ENCODE peak calls at places on chromosomes 3 and 15, in seven cellular contexts. A is D341Med, R is left ventricle myocardium superior, L is GM06990, E is GDM1, V is NCI-H1092 treated with DMSO at 0.1 percent for 48 hours, Q is islet precursor cell. I is an unnamed sample.

GRCh38 chr15:81155375-81156218 is 21.5 kb downstream of the CFAP161 start:
- DNase-seq in A (peak), R (no peak), L (no peak), E (no peak), V (peak), Q (no peak), I (peak)

GRCh38 chr15:89457086-89457485 is 39.3 kb downstream of the RHCG start:
- DNase-seq in A (peak), R (no peak), L (no peak), E (no peak), V (no peak), Q (no peak), I (no peak)

GRCh38 chr15:39801641-39802309 is 19.1 kb upstream of the FSIP1 start:
- DNase-seq in A (peak), R (no peak), L (no peak), E (no peak), V (peak), Q (no peak), I (peak)

GRCh38 chr3:13277860-13278531 is 142.1 kb downstream of the NUP210 start:
- DNase-seq in A (no peak), R (no peak), L (no peak), E (peak), V (no peak), Q (peak), I (no peak)

GRCh38 chr15:66472176-66472999 is 25.2 kb downstream of the SNAPC5 start:
- DNase-seq in A (no peak), R (no peak), L (peak), E (no peak), V (no peak), Q (peak), I (peak)

GRCh38 chr3:133410191-133410892 is 10.5 kb downstream of the BFSP2 start:
- DNase-seq in A (no peak), R (no peak), L (no peak), E (no peak), V (no peak), Q (no peak), I (no peak)

GRCh38 chr3:27354588-27355203 is 14.5 kb downstream of the NEK10 start:
- DNase-seq in A (no peak), R (no peak), L (no peak), E (no peak), V (no peak), Q (no peak), I (no peak)

GRCh38 chr3:43785551-43785950 is 94.8 kb downstream of the ABHD5 start:
- DNase-seq in A (no peak), R (no peak), L (no peak), E (no peak), V (no peak), Q (peak), I (no peak)